ENCODE peak calls at places on chromosomes 16 and 17, in ten cellular contexts. N is endothelial cell of umbilical vein; B is effector memory CD4-positive, alpha-beta T cell; E is heart right ventricle; V is testis; L is psoas muscle; R is CD8-positive, alpha-beta T cell; P is stomach; G is A549; C is neuronal stem cell. S is an unnamed sample.
A peak's percentile ranks its signal among the peaks of the same experiment; 100 is the strongest.

GRCh38 chr17:40459646-40460584 is 16.7 kb downstream of the IGFBP4 start:
- DNase-seq in N (no peak), B (no peak), E (no peak), V (no peak), L (no peak), R (no peak), P (no peak), G (no peak), C (no peak), S (no peak)

GRCh38 chr17:79988163-79988971 is 47.3 kb downstream of the TBC1D16 start:
- DNase-seq in N (peak; percentile 91), B (no peak), E (no peak), V (no peak), L (no peak), R (peak; percentile 13), P (peak; percentile 78), G (peak; percentile 65), C (no peak), S (peak; percentile 74)

GRCh38 chr17:10266477-10266876 is 68.1 kb upstream of the GAS7 start:
- DNase-seq in N (no peak), B (no peak), E (no peak), V (no peak), L (no peak), R (no peak), P (no peak), G (no peak), C (no peak), S (no peak)

GRCh38 chr16:65287307-65287706 is 165.4 kb upstream of the CDH11 start:
- DNase-seq in N (no peak), B (no peak), E (no peak), V (no peak), L (no peak), R (no peak), P (no peak), G (no peak), C (no peak), S (no peak)

GRCh38 chr17:47210105-47210504 is 957 bp downstream of the MYL4 start:
- DNase-seq in N (no peak), B (no peak), E (no peak), V (no peak), L (no peak), R (no peak), P (no peak), G (no peak), C (no peak), S (no peak)

GRCh38 chr16:22816475-22816874 is 2.5 kb downstream of the HS3ST2 start:
- DNase-seq in N (no peak), B (no peak), E (no peak), V (no peak), L (no peak), R (no peak), P (no peak), G (peak; percentile 15), C (no peak), S (no peak)

GRCh38 chr16:89863741-89864391 is 9.5 kb upstream of the TCF25 start:
- DNase-seq in N (peak; percentile 86), B (peak; percentile 24), E (peak; percentile 35), V (peak; percentile 34), L (no peak), R (peak; percentile 32), P (no peak), G (no peak), C (no peak), S (no peak)

GRCh38 chr16:68733570-68733969 is 3.5 kb upstream of the CDH1 start:
- DNase-seq in N (no peak), B (no peak), E (no peak), V (no peak), L (no peak), R (no peak), P (no peak), G (no peak), C (no peak), S (no peak)

GRCh38 chr17:60863892-60864673 is 186.4 kb downstream of the BCAS3 start:
- DNase-seq in N (no peak), B (no peak), E (no peak), V (no peak), L (no peak), R (no peak), P (no peak), G (no peak), C (no peak), S (no peak)

GRCh38 chr17:58352843-58353719 is 1.1 kb upstream of the SUPT4H1 start:
- DNase-seq in N (peak; percentile 49), B (no peak), E (peak; percentile 32), V (peak; percentile 62), L (no peak), R (no peak), P (no peak), G (no peak), C (peak; percentile 51), S (no peak)

GRCh38 chr16:85974428-85975375 is 75.7 kb downstream of the IRF8 start:
- DNase-seq in N (no peak), B (no peak), E (no peak), V (no peak), L (no peak), R (no peak), P (peak; percentile 41), G (no peak), C (no peak), S (no peak)

GRCh38 chr17:17826340-17826708 is 10.5 kb downstream of the SREBF1 start:
- DNase-seq in N (no peak), B (no peak), E (no peak), V (no peak), L (no peak), R (no peak), P (no peak), G (no peak), C (no peak), S (no peak)
- H3K4me1 ChIP-seq in N (peaks cover 25% of the 10 kb centered on the region), B (peaks cover 58% of the 10 kb centered on the region), E (peaks cover 57% of the 10 kb centered on the region), V (peaks cover 52% of the 10 kb centered on the region), L (peaks cover 63% of the 10 kb centered on the region), R (peaks cover 89% of the 10 kb centered on the region), P (peaks cover 77% of the 10 kb centered on the region), G (peaks cover 94% of the 10 kb centered on the region), C (peaks cover 49% of the 10 kb centered on the region), S (peaks cover 20% of the 10 kb centered on the region)

DNA sequence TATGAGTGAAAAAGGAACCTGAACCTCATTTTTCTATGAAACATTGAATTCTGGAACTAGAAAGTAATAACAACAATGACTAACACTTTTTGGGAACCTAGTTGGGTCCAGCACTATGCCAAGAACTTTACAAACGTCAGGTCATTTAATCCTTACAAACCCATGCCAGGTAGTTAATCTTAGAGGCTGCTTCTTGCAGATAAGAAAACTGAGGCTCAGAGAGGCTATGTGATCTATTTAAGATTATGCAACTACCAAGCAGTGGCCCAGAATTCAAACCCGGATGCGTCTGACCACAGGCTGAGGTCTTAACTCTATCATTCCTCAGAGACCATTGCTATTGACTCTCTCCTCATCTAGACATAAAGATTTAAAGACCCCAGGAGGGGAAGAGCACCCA is 358.7 kb downstream of the GRIN2A start:
- DNase-seq in N (no peak), B (no peak), E (no peak), V (no peak), L (no peak), R (no peak), P (no peak), G (no peak), C (no peak), S (no peak)
- H3K4me3 ChIP-seq in N (no peak overlapping the region), B (no peak overlapping the region), E (no peak overlapping the region), V (no peak overlapping the region), L (no peak overlapping the region), R (no peak overlapping the region), P (no peak overlapping the region), G (no peak overlapping the region), C (no peak overlapping the region), S (no peak overlapping the region)

GRCh38 chr16:3401719-3402397 is 843 bp downstream of the ZNF174 start:
- DNase-seq in N (no peak), B (no peak), E (no peak), V (peak; percentile 18), L (no peak), R (no peak), P (no peak), G (peak; percentile 29), C (peak; percentile 24), S (no peak)
- H3K9me3 ChIP-seq in N (no peaks in the 10 kb centered on the region), B (peaks cover 22% of the 10 kb centered on the region), E (peaks cover 5% of the 10 kb centered on the region), V (no peaks in the 10 kb centered on the region), L (peaks cover 45% of the 10 kb centered on the region), R (peaks cover 9% of the 10 kb centered on the region), P (peaks cover 54% of the 10 kb centered on the region), G (peaks cover 67% of the 10 kb centered on the region), C (peaks cover 20% of the 10 kb centered on the region), S (peaks cover 12% of the 10 kb centered on the region)

DNA sequence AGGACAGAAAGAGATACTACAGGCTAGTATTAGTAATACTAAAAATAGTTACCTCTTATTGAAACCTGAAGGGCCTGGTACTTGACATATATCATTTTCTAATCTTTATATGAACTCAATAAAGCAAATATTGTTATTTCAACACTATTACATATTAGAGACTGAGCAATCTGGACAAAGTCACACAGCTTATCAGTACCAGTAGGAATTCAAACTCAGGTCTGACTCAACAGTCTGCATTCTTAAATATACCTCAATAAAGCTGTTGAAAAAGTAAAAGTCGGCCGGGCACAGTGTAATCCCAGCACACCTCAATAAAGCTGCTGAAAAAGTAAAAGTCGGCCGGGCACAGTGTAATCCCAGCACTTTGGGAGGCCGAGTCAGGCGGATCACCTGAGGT is 67.4 kb downstream of the KANSL1 start:
- DNase-seq in N (no peak), B (no peak), E (no peak), V (no peak), L (no peak), R (no peak), P (no peak), G (no peak), C (no peak), S (no peak)
- H3K4me1 ChIP-seq in N (peaks cover 5% of the 10 kb centered on the region), B (peaks cover 32% of the 10 kb centered on the region), E (peaks cover 96% of the 10 kb centered on the region), V (peaks cover 29% of the 10 kb centered on the region), L (peaks cover 85% of the 10 kb centered on the region), R (peaks cover 83% of the 10 kb centered on the region), P (peaks cover 68% of the 10 kb centered on the region), G (peaks cover 16% of the 10 kb centered on the region), C (peaks cover 12% of the 10 kb centered on the region), S (peaks cover 10% of the 10 kb centered on the region)

GRCh38 chr17:29733151-29733550 is 110.4 kb upstream of the CORO6 start:
- DNase-seq in N (no peak), B (no peak), E (no peak), V (no peak), L (no peak), R (no peak), P (no peak), G (no peak), C (no peak), S (no peak)
- H3K4me3 ChIP-seq in N (no peak overlapping the region), B (no peak overlapping the region), E (no peak overlapping the region), V (no peak overlapping the region), L (no peak overlapping the region), R (no peak overlapping the region), P (no peak overlapping the region), G (no peak overlapping the region), C (no peak overlapping the region), S (no peak overlapping the region)

GRCh38 chr16:48659940-48660339 is 50.0 kb upstream of the N4BP1 start:
- DNase-seq in N (no peak), B (no peak), E (no peak), V (no peak), L (no peak), R (no peak), P (no peak), G (no peak), C (no peak), S (no peak)
- H3K9me3 ChIP-seq in N (peaks cover 3% of the 10 kb centered on the region), B (peaks cover 4% of the 10 kb centered on the region), E (no peaks in the 10 kb centered on the region), V (no peaks in the 10 kb centered on the region), L (peaks cover 34% of the 10 kb centered on the region), R (no peaks in the 10 kb centered on the region), P (peaks cover 43% of the 10 kb centered on the region), G (peaks cover 18% of the 10 kb centered on the region), C (peaks cover 4% of the 10 kb centered on the region), S (peaks cover 4% of the 10 kb centered on the region)

GRCh38 chr17:8120520-8121443 is 2.5 kb upstream of the ALOXE3 start:
- DNase-seq in N (peak; percentile 72), B (peak; percentile 45), E (peak; percentile 54), V (peak; percentile 69), L (no peak), R (peak; percentile 73), P (peak; percentile 66), G (peak; percentile 78), C (peak; percentile 86), S (peak; percentile 84)
- H3K4me1 ChIP-seq in N (peaks cover 45% of the 10 kb centered on the region), B (peaks cover 61% of the 10 kb centered on the region), E (peaks cover 73% of the 10 kb centered on the region), V (peaks cover 48% of the 10 kb centered on the region), L (peaks cover 40% of the 10 kb centered on the region), R (peaks cover 61% of the 10 kb centered on the region), P (peaks cover 74% of the 10 kb centered on the region), G (peaks cover 27% of the 10 kb centered on the region), C (peaks cover 20% of the 10 kb centered on the region), S (peaks cover 5% of the 10 kb centered on the region)

S was measured in right cardiac atrium.